ENCODE peak calls at places on chromosomes 5 and 9, in seven cellular contexts. One of them, this sample, is unnamed.

GRCh38 chr9:131459056-131459455 is 43.7 kb upstream of the POMT1 start:
- DNase-seq in AG10803: no peak
- DNase-seq in NCI-H1092 treated with DMSO at 0.1 percent for 48 hours: no peak
- DNase-seq in fibroblast of lung: no peak
- DNase-seq in activated T-cell treated with anti-CD3 and anti-CD28 coated beads, Interleukin-2, amount 50 U/mL, for 48 hours: no peak
- DNase-seq in kidney tubule cell: no peak
- DNase-seq in iPS-NIHi11: no peak
- DNase-seq in this sample: no peak

GRCh38 chr9:109311281-109311680 is 9.6 kb downstream of the EPB41L4B start:
- DNase-seq in kidney tubule cell: peak
- DNase-seq in AG10803: no peak
- DNase-seq in fibroblast of lung: peak
- DNase-seq in iPS-NIHi11: no peak
- DNase-seq in NCI-H1092 treated with DMSO at 0.1 percent for 48 hours: peak
- DNase-seq in activated T-cell treated with anti-CD3 and anti-CD28 coated beads, Interleukin-2, amount 50 U/mL, for 48 hours: no peak
- DNase-seq in this sample: no peak

GRCh38 chr5:108521011-108521700 is 139.3 kb upstream of the FBXL17 start:
- DNase-seq in activated T-cell treated with anti-CD3 and anti-CD28 coated beads, Interleukin-2, amount 50 U/mL, for 48 hours: no peak
- DNase-seq in fibroblast of lung: no peak
- DNase-seq in AG10803: no peak
- DNase-seq in iPS-NIHi11: no peak
- DNase-seq in NCI-H1092 treated with DMSO at 0.1 percent for 48 hours: no peak
- DNase-seq in kidney tubule cell: no peak
- DNase-seq in this sample: no peak

GRCh38 chr9:119009253-119009652 is 360.0 kb downstream of the BRINP1 start:
- DNase-seq in iPS-NIHi11: peak
- DNase-seq in activated T-cell treated with anti-CD3 and anti-CD28 coated beads, Interleukin-2, amount 50 U/mL, for 48 hours: no peak
- DNase-seq in fibroblast of lung: peak
- DNase-seq in AG10803: peak
- DNase-seq in kidney tubule cell: peak
- DNase-seq in NCI-H1092 treated with DMSO at 0.1 percent for 48 hours: no peak
- DNase-seq in this sample: no peak

GRCh38 chr5:135085133-135085935 is 51.3 kb upstream of the PITX1 start:
- DNase-seq in AG10803: no peak
- DNase-seq in activated T-cell treated with anti-CD3 and anti-CD28 coated beads, Interleukin-2, amount 50 U/mL, for 48 hours: no peak
- DNase-seq in kidney tubule cell: peak
- DNase-seq in iPS-NIHi11: no peak
- DNase-seq in fibroblast of lung: peak
- DNase-seq in NCI-H1092 treated with DMSO at 0.1 percent for 48 hours: no peak
- DNase-seq in this sample: no peak

GRCh38 chr5:124519396-124519795 is 227.0 kb downstream of the ZNF608 start:
- DNase-seq in kidney tubule cell: peak
- DNase-seq in iPS-NIHi11: no peak
- DNase-seq in fibroblast of lung: peak
- DNase-seq in NCI-H1092 treated with DMSO at 0.1 percent for 48 hours: no peak
- DNase-seq in activated T-cell treated with anti-CD3 and anti-CD28 coated beads, Interleukin-2, amount 50 U/mL, for 48 hours: no peak
- DNase-seq in AG10803: peak
- DNase-seq in this sample: peak

GRCh38 chr5:67035098-67035740 is 161.4 kb downstream of the CD180 start:
- DNase-seq in NCI-H1092 treated with DMSO at 0.1 percent for 48 hours: no peak
- DNase-seq in activated T-cell treated with anti-CD3 and anti-CD28 coated beads, Interleukin-2, amount 50 U/mL, for 48 hours: no peak
- DNase-seq in AG10803: no peak
- DNase-seq in fibroblast of lung: peak
- DNase-seq in iPS-NIHi11: no peak
- DNase-seq in kidney tubule cell: peak
- DNase-seq in this sample: no peak

GRCh38 chr9:134391319-134392231 is 65.3 kb downstream of the RXRA start:
- DNase-seq in fibroblast of lung: no peak
- DNase-seq in iPS-NIHi11: no peak
- DNase-seq in kidney tubule cell: no peak
- DNase-seq in NCI-H1092 treated with DMSO at 0.1 percent for 48 hours: no peak
- DNase-seq in AG10803: no peak
- DNase-seq in activated T-cell treated with anti-CD3 and anti-CD28 coated beads, Interleukin-2, amount 50 U/mL, for 48 hours: peak
- DNase-seq in this sample: no peak

GRCh38 chr5:31611002-31611401 is 27.9 kb upstream of the PDZD2 start:
- DNase-seq in NCI-H1092 treated with DMSO at 0.1 percent for 48 hours: no peak
- DNase-seq in fibroblast of lung: no peak
- DNase-seq in kidney tubule cell: no peak
- DNase-seq in AG10803: no peak
- DNase-seq in iPS-NIHi11: no peak
- DNase-seq in activated T-cell treated with anti-CD3 and anti-CD28 coated beads, Interleukin-2, amount 50 U/mL, for 48 hours: no peak
- DNase-seq in this sample: no peak

GRCh38 chr5:176744584-176744965 is 65.8 kb upstream of the UNC5A start:
- DNase-seq in iPS-NIHi11: no peak
- DNase-seq in fibroblast of lung: no peak
- DNase-seq in NCI-H1092 treated with DMSO at 0.1 percent for 48 hours: peak
- DNase-seq in AG10803: no peak
- DNase-seq in activated T-cell treated with anti-CD3 and anti-CD28 coated beads, Interleukin-2, amount 50 U/mL, for 48 hours: no peak
- DNase-seq in kidney tubule cell: no peak
- DNase-seq in this sample: no peak

GRCh38 chr5:10653033-10653432 is 89.2 kb downstream of the ANKRD33B start:
- DNase-seq in kidney tubule cell: no peak
- DNase-seq in NCI-H1092 treated with DMSO at 0.1 percent for 48 hours: no peak
- DNase-seq in fibroblast of lung: peak
- DNase-seq in AG10803: peak
- DNase-seq in activated T-cell treated with anti-CD3 and anti-CD28 coated beads, Interleukin-2, amount 50 U/mL, for 48 hours: no peak
- DNase-seq in iPS-NIHi11: no peak
- DNase-seq in this sample: peak

GRCh38 chr5:140546851-140547507 is 483 bp upstream of the EIF4EBP3 start:
- DNase-seq in AG10803: no peak
- DNase-seq in iPS-NIHi11: no peak
- DNase-seq in NCI-H1092 treated with DMSO at 0.1 percent for 48 hours: no peak
- DNase-seq in fibroblast of lung: no peak
- DNase-seq in kidney tubule cell: peak
- DNase-seq in activated T-cell treated with anti-CD3 and anti-CD28 coated beads, Interleukin-2, amount 50 U/mL, for 48 hours: no peak
- DNase-seq in this sample: no peak

GRCh38 chr5:150085950-150086715 is at the start of gene CSF1R:
- DNase-seq in activated T-cell treated with anti-CD3 and anti-CD28 coated beads, Interleukin-2, amount 50 U/mL, for 48 hours: peak
- DNase-seq in iPS-NIHi11: no peak
- DNase-seq in fibroblast of lung: no peak
- DNase-seq in AG10803: no peak
- DNase-seq in NCI-H1092 treated with DMSO at 0.1 percent for 48 hours: no peak
- DNase-seq in kidney tubule cell: no peak
- DNase-seq in this sample: no peak

GRCh38 chr9:14030350-14030823 is 283.6 kb downstream of the NFIB start:
- DNase-seq in fibroblast of lung: peak
- DNase-seq in kidney tubule cell: peak
- DNase-seq in NCI-H1092 treated with DMSO at 0.1 percent for 48 hours: peak
- DNase-seq in AG10803: peak
- DNase-seq in activated T-cell treated with anti-CD3 and anti-CD28 coated beads, Interleukin-2, amount 50 U/mL, for 48 hours: no peak
- DNase-seq in iPS-NIHi11: no peak
- DNase-seq in this sample: peak

GRCh38 chr5:165781703-165782102 is 2276.3 kb downstream of the MAT2B start:
- DNase-seq in fibroblast of lung: no peak
- DNase-seq in iPS-NIHi11: no peak
- DNase-seq in kidney tubule cell: no peak
- DNase-seq in NCI-H1092 treated with DMSO at 0.1 percent for 48 hours: no peak
- DNase-seq in activated T-cell treated with anti-CD3 and anti-CD28 coated beads, Interleukin-2, amount 50 U/mL, for 48 hours: no peak
- DNase-seq in AG10803: no peak
- DNase-seq in this sample: no peak

GRCh38 chr9:114850871-114851270 is 45.0 kb upstream of the TNFSF15 start:
- DNase-seq in iPS-NIHi11: no peak
- DNase-seq in fibroblast of lung: peak
- DNase-seq in kidney tubule cell: no peak
- DNase-seq in AG10803: no peak
- DNase-seq in activated T-cell treated with anti-CD3 and anti-CD28 coated beads, Interleukin-2, amount 50 U/mL, for 48 hours: no peak
- DNase-seq in NCI-H1092 treated with DMSO at 0.1 percent for 48 hours: no peak
- DNase-seq in this sample: peak

GRCh38 chr5:125411163-125412050 is 665.0 kb upstream of the ZNF608 start:
- DNase-seq in AG10803: no peak
- DNase-seq in iPS-NIHi11: no peak
- DNase-seq in NCI-H1092 treated with DMSO at 0.1 percent for 48 hours: peak
- DNase-seq in kidney tubule cell: no peak
- DNase-seq in fibroblast of lung: peak
- DNase-seq in activated T-cell treated with anti-CD3 and anti-CD28 coated beads, Interleukin-2, amount 50 U/mL, for 48 hours: no peak
- DNase-seq in this sample: peak

GRCh38 chr9:126885089-126885753 is 24.8 kb downstream of the ZBTB34 start:
- DNase-seq in AG10803: peak
- DNase-seq in iPS-NIHi11: no peak
- DNase-seq in activated T-cell treated with anti-CD3 and anti-CD28 coated beads, Interleukin-2, amount 50 U/mL, for 48 hours: no peak
- DNase-seq in fibroblast of lung: no peak
- DNase-seq in NCI-H1092 treated with DMSO at 0.1 percent for 48 hours: no peak
- DNase-seq in kidney tubule cell: peak
- DNase-seq in this sample: peak

GRCh38 chr5:135027699-135028615 is 6.1 kb downstream of the PITX1 start:
- DNase-seq in AG10803: no peak
- DNase-seq in kidney tubule cell: no peak
- DNase-seq in activated T-cell treated with anti-CD3 and anti-CD28 coated beads, Interleukin-2, amount 50 U/mL, for 48 hours: no peak
- DNase-seq in NCI-H1092 treated with DMSO at 0.1 percent for 48 hours: no peak
- DNase-seq in iPS-NIHi11: no peak
- DNase-seq in fibroblast of lung: no peak
- DNase-seq in this sample: no peak

GRCh38 chr5:373710-374602 is 52.4 kb downstream of the AHRR start:
- DNase-seq in kidney tubule cell: peak
- DNase-seq in AG10803: peak
- DNase-seq in iPS-NIHi11: peak
- DNase-seq in NCI-H1092 treated with DMSO at 0.1 percent for 48 hours: peak
- DNase-seq in activated T-cell treated with anti-CD3 and anti-CD28 coated beads, Interleukin-2, amount 50 U/mL, for 48 hours: peak
- DNase-seq in fibroblast of lung: peak
- DNase-seq in this sample: peak

GRCh38 chr5:94025788-94026473 is 284.5 kb upstream of the POU5F2 start:
- DNase-seq in kidney tubule cell: no peak
- DNase-seq in fibroblast of lung: no peak
- DNase-seq in activated T-cell treated with anti-CD3 and anti-CD28 coated beads, Interleukin-2, amount 50 U/mL, for 48 hours: no peak
- DNase-seq in AG10803: no peak
- DNase-seq in iPS-NIHi11: no peak
- DNase-seq in NCI-H1092 treated with DMSO at 0.1 percent for 48 hours: no peak
- DNase-seq in this sample: no peak

GRCh38 chr9:129323999-129324553 is 146.0 kb upstream of the IER5L start:
- DNase-seq in iPS-NIHi11: no peak
- DNase-seq in fibroblast of lung: no peak
- DNase-seq in activated T-cell treated with anti-CD3 and anti-CD28 coated beads, Interleukin-2, amount 50 U/mL, for 48 hours: no peak
- DNase-seq in AG10803: no peak
- DNase-seq in kidney tubule cell: no peak
- DNase-seq in NCI-H1092 treated with DMSO at 0.1 percent for 48 hours: no peak
- DNase-seq in this sample: no peak

GRCh38 chr9:79577969-79578723 is 6.4 kb downstream of the TLE4 start:
- DNase-seq in NCI-H1092 treated with DMSO at 0.1 percent for 48 hours: no peak
- DNase-seq in kidney tubule cell: no peak
- DNase-seq in activated T-cell treated with anti-CD3 and anti-CD28 coated beads, Interleukin-2, amount 50 U/mL, for 48 hours: no peak
- DNase-seq in iPS-NIHi11: no peak
- DNase-seq in fibroblast of lung: no peak
- DNase-seq in AG10803: no peak
- DNase-seq in this sample: peak

GRCh38 chr9:134065720-134066419 is 2.0 kb downstream of the BRD3 start:
- DNase-seq in fibroblast of lung: peak
- DNase-seq in NCI-H1092 treated with DMSO at 0.1 percent for 48 hours: no peak
- DNase-seq in AG10803: peak
- DNase-seq in kidney tubule cell: peak
- DNase-seq in activated T-cell treated with anti-CD3 and anti-CD28 coated beads, Interleukin-2, amount 50 U/mL, for 48 hours: peak
- DNase-seq in iPS-NIHi11: peak
- DNase-seq in this sample: peak

GRCh38 chr5:132019337-132019736 is 7.9 kb upstream of the ACSL6 start:
- DNase-seq in kidney tubule cell: no peak
- DNase-seq in NCI-H1092 treated with DMSO at 0.1 percent for 48 hours: no peak
- DNase-seq in AG10803: no peak
- DNase-seq in fibroblast of lung: no peak
- DNase-seq in iPS-NIHi11: no peak
- DNase-seq in activated T-cell treated with anti-CD3 and anti-CD28 coated beads, Interleukin-2, amount 50 U/mL, for 48 hours: peak
- DNase-seq in this sample: no peak

GRCh38 chr5:140125637-140126036 is at the start of gene IGIP:
- DNase-seq in iPS-NIHi11: no peak
- DNase-seq in activated T-cell treated with anti-CD3 and anti-CD28 coated beads, Interleukin-2, amount 50 U/mL, for 48 hours: no peak
- DNase-seq in fibroblast of lung: no peak
- DNase-seq in kidney tubule cell: no peak
- DNase-seq in NCI-H1092 treated with DMSO at 0.1 percent for 48 hours: no peak
- DNase-seq in AG10803: no peak
- DNase-seq in this sample: no peak

GRCh38 chr5:36724429-36725332 is 118.3 kb downstream of the SLC1A3 start:
- DNase-seq in NCI-H1092 treated with DMSO at 0.1 percent for 48 hours: no peak
- DNase-seq in kidney tubule cell: peak
- DNase-seq in activated T-cell treated with anti-CD3 and anti-CD28 coated beads, Interleukin-2, amount 50 U/mL, for 48 hours: peak
- DNase-seq in AG10803: no peak
- DNase-seq in fibroblast of lung: no peak
- DNase-seq in iPS-NIHi11: peak
- DNase-seq in this sample: no peak

GRCh38 chr9:79928661-79929060 is 356.9 kb downstream of the TLE4 start:
- DNase-seq in activated T-cell treated with anti-CD3 and anti-CD28 coated beads, Interleukin-2, amount 50 U/mL, for 48 hours: no peak
- DNase-seq in AG10803: no peak
- DNase-seq in NCI-H1092 treated with DMSO at 0.1 percent for 48 hours: peak
- DNase-seq in kidney tubule cell: no peak
- DNase-seq in iPS-NIHi11: no peak
- DNase-seq in fibroblast of lung: no peak
- DNase-seq in this sample: no peak

GRCh38 chr9:108022246-108022935 is 532.8 kb upstream of the KLF4 start:
- DNase-seq in NCI-H1092 treated with DMSO at 0.1 percent for 48 hours: no peak
- DNase-seq in AG10803: peak
- DNase-seq in iPS-NIHi11: no peak
- DNase-seq in activated T-cell treated with anti-CD3 and anti-CD28 coated beads, Interleukin-2, amount 50 U/mL, for 48 hours: no peak
- DNase-seq in fibroblast of lung: no peak
- DNase-seq in kidney tubule cell: peak
- DNase-seq in this sample: no peak

GRCh38 chr5:12759377-12759776 is 855.1 kb upstream of the CTNND2 start:
- DNase-seq in NCI-H1092 treated with DMSO at 0.1 percent for 48 hours: no peak
- DNase-seq in AG10803: no peak
- DNase-seq in iPS-NIHi11: no peak
- DNase-seq in activated T-cell treated with anti-CD3 and anti-CD28 coated beads, Interleukin-2, amount 50 U/mL, for 48 hours: no peak
- DNase-seq in kidney tubule cell: no peak
- DNase-seq in fibroblast of lung: no peak
- DNase-seq in this sample: no peak

GRCh38 chr9:21804791-21805190 is 2.4 kb downstream of the MTAP start:
- DNase-seq in kidney tubule cell: no peak
- DNase-seq in iPS-NIHi11: no peak
- DNase-seq in activated T-cell treated with anti-CD3 and anti-CD28 coated beads, Interleukin-2, amount 50 U/mL, for 48 hours: no peak
- DNase-seq in fibroblast of lung: no peak
- DNase-seq in NCI-H1092 treated with DMSO at 0.1 percent for 48 hours: no peak
- DNase-seq in AG10803: no peak
- DNase-seq in this sample: no peak

GRCh38 chr5:83530186-83530585 is 58.6 kb downstream of the VCAN start:
- DNase-seq in kidney tubule cell: no peak
- DNase-seq in AG10803: peak
- DNase-seq in fibroblast of lung: peak
- DNase-seq in NCI-H1092 treated with DMSO at 0.1 percent for 48 hours: no peak
- DNase-seq in iPS-NIHi11: no peak
- DNase-seq in activated T-cell treated with anti-CD3 and anti-CD28 coated beads, Interleukin-2, amount 50 U/mL, for 48 hours: no peak
- DNase-seq in this sample: no peak

GRCh38 chr5:43753069-43753468 is 150.1 kb downstream of the NNT start:
- DNase-seq in NCI-H1092 treated with DMSO at 0.1 percent for 48 hours: no peak
- DNase-seq in kidney tubule cell: no peak
- DNase-seq in AG10803: no peak
- DNase-seq in fibroblast of lung: no peak
- DNase-seq in iPS-NIHi11: no peak
- DNase-seq in activated T-cell treated with anti-CD3 and anti-CD28 coated beads, Interleukin-2, amount 50 U/mL, for 48 hours: no peak
- DNase-seq in this sample: no peak

GRCh38 chr5:141040763-141041426 is 10.3 kb upstream of the PCDHB1 start:
- DNase-seq in iPS-NIHi11: peak
- DNase-seq in activated T-cell treated with anti-CD3 and anti-CD28 coated beads, Interleukin-2, amount 50 U/mL, for 48 hours: peak
- DNase-seq in kidney tubule cell: peak
- DNase-seq in AG10803: peak
- DNase-seq in fibroblast of lung: peak
- DNase-seq in NCI-H1092 treated with DMSO at 0.1 percent for 48 hours: peak
- DNase-seq in this sample: no peak

GRCh38 chr9:15837079-15837679 is 284.3 kb downstream of the CCDC171 start:
- DNase-seq in AG10803: peak
- DNase-seq in NCI-H1092 treated with DMSO at 0.1 percent for 48 hours: peak
- DNase-seq in iPS-NIHi11: peak
- DNase-seq in kidney tubule cell: peak
- DNase-seq in activated T-cell treated with anti-CD3 and anti-CD28 coated beads, Interleukin-2, amount 50 U/mL, for 48 hours: no peak
- DNase-seq in fibroblast of lung: peak
- DNase-seq in this sample: peak

GRCh38 chr5:163377982-163378381 is 59.4 kb upstream of the CCNG1 start:
- DNase-seq in NCI-H1092 treated with DMSO at 0.1 percent for 48 hours: no peak
- DNase-seq in kidney tubule cell: no peak
- DNase-seq in fibroblast of lung: no peak
- DNase-seq in AG10803: no peak
- DNase-seq in activated T-cell treated with anti-CD3 and anti-CD28 coated beads, Interleukin-2, amount 50 U/mL, for 48 hours: no peak
- DNase-seq in iPS-NIHi11: no peak
- DNase-seq in this sample: no peak

GRCh38 chr5:124157320-124157719 is 589.1 kb downstream of the ZNF608 start:
- DNase-seq in iPS-NIHi11: no peak
- DNase-seq in NCI-H1092 treated with DMSO at 0.1 percent for 48 hours: no peak
- DNase-seq in kidney tubule cell: no peak
- DNase-seq in AG10803: no peak
- DNase-seq in fibroblast of lung: no peak
- DNase-seq in activated T-cell treated with anti-CD3 and anti-CD28 coated beads, Interleukin-2, amount 50 U/mL, for 48 hours: no peak
- DNase-seq in this sample: no peak